ENCODE peak calls at places on chromosome 9, in nine cellular contexts. N is choroid plexus epithelial cell, K is pancreas, R is fibroblast of pulmonary artery, P is adrenal gland, C is HCT116, J is fibroblast of lung, T is cardiac fibroblast, H is Peyer's patch. G is an unnamed sample.

GRCh38 chr9:108727580-108728056 is 128.2 kb downstream of the ACTL7B start:
- DNase-seq in N (no peak), H (no peak), P (no peak), R (no peak), T (peak; percentile 50), K (no peak), C (no peak), J (no peak), G (no peak)

GRCh38 chr9:129481824-129482511 is 138.9 kb downstream of the C9orf50 start:
- DNase-seq in P (peak; percentile 64), T (peak; percentile 67), C (no peak), H (no peak), N (peak; percentile 56), K (no peak), R (peak; percentile 52), J (peak; percentile 56), G (peak; percentile 42)

GRCh38 chr9:33032865-33033264 is 7.8 kb downstream of the DNAJA1 start:
- DNase-seq in K (no peak), J (no peak), T (no peak), P (no peak), R (no peak), H (no peak), N (no peak), C (no peak), G (no peak)

GRCh38 chr9:79501546-79501945 is 70.2 kb upstream of the TLE4 start:
- DNase-seq in T (no peak), K (no peak), J (no peak), P (no peak), N (no peak), R (no peak), H (no peak), C (no peak), G (no peak)

GRCh38 chr9:110892689-110893088 is 145.6 kb downstream of the LPAR1 start:
- DNase-seq in C (no peak), R (no peak), N (no peak), H (no peak), T (no peak), J (no peak), P (no peak), K (no peak), G (no peak)

GRCh38 chr9:123417289-123418051 is 61.5 kb downstream of the CRB2 start:
- DNase-seq in R (no peak), H (peak; percentile 0), N (no peak), P (no peak), J (no peak), C (no peak), K (no peak), T (no peak), G (no peak)

GRCh38 chr9:38037981-38038306 is 31.1 kb downstream of the SHB start:
- DNase-seq in J (no peak), K (no peak), H (no peak), P (no peak), T (no peak), N (no peak), R (no peak), C (no peak), G (no peak)

GRCh38 chr9:87343816-87344438 is 153.7 kb upstream of the DAPK1 start:
- DNase-seq in T (peak; percentile 31), K (no peak), J (peak; percentile 25), R (no peak), H (no peak), C (no peak), N (peak; percentile 31), P (no peak), G (no peak)

GRCh38 chr9:134314950-134315715 is 11.1 kb upstream of the RXRA start:
- DNase-seq in K (peak; percentile 16), N (no peak), T (no peak), R (no peak), J (no peak), C (no peak), H (peak; percentile 46), P (no peak), G (no peak)

GRCh38 chr9:36937951-36938350 is 96.1 kb downstream of the PAX5 start:
- DNase-seq in N (no peak), J (no peak), H (no peak), P (no peak), R (no peak), T (no peak), C (no peak), K (no peak), G (no peak)

GRCh38 chr9:112858625-112859147 is 32.0 kb downstream of the SLC46A2 start:
- DNase-seq in K (no peak), C (no peak), T (peak; percentile 16), J (no peak), R (peak; percentile 14), N (no peak), P (peak; percentile 31), H (no peak), G (peak; percentile 37)

GRCh38 chr9:115524467-115525059 is 406.6 kb upstream of the TNC start:
- DNase-seq in N (peak; percentile 81), P (peak; percentile 27), R (peak; percentile 76), T (peak; percentile 76), H (no peak), C (peak; percentile 47), K (no peak), J (peak; percentile 73), G (peak; percentile 77)

GRCh38 chr9:134180786-134181647 is 16.7 kb upstream of the RNU6ATAC start:
- DNase-seq in H (peak; percentile 46), N (no peak), P (peak; percentile 16), J (no peak), T (no peak), C (no peak), R (no peak), K (no peak), G (no peak)

GRCh38 chr9:131885144-131885609 is 145.3 kb upstream of the RAPGEF1 start:
- DNase-seq in C (no peak), J (no peak), R (no peak), N (no peak), T (peak; percentile 8), K (no peak), H (no peak), P (no peak), G (no peak)

GRCh38 chr9:133689151-133689763 is 48.9 kb downstream of the SARDH start:
- DNase-seq in J (no peak), P (no peak), H (no peak), R (no peak), C (no peak), K (peak; percentile 16), N (no peak), T (no peak), G (no peak)

GRCh38 chr9:78676009-78676408 is 379.1 kb downstream of the PSAT1 start:
- DNase-seq in J (peak; percentile 79), H (no peak), T (no peak), N (no peak), K (no peak), P (no peak), C (no peak), R (peak; percentile 42), G (no peak)

GRCh38 chr9:98302938-98303337 is 47.5 kb upstream of the TBC1D2 start:
- DNase-seq in P (no peak), C (no peak), H (no peak), R (no peak), K (no peak), N (no peak), J (no peak), T (no peak), G (no peak)
- H3K4me3 ChIP-seq in P (no peak overlapping the region), C (no peak overlapping the region), H (no peak overlapping the region), R (no peak overlapping the region), K (no peak overlapping the region), N (no peak overlapping the region), J (no peak overlapping the region), T (no peak overlapping the region), G (no peak overlapping the region)

DNA sequence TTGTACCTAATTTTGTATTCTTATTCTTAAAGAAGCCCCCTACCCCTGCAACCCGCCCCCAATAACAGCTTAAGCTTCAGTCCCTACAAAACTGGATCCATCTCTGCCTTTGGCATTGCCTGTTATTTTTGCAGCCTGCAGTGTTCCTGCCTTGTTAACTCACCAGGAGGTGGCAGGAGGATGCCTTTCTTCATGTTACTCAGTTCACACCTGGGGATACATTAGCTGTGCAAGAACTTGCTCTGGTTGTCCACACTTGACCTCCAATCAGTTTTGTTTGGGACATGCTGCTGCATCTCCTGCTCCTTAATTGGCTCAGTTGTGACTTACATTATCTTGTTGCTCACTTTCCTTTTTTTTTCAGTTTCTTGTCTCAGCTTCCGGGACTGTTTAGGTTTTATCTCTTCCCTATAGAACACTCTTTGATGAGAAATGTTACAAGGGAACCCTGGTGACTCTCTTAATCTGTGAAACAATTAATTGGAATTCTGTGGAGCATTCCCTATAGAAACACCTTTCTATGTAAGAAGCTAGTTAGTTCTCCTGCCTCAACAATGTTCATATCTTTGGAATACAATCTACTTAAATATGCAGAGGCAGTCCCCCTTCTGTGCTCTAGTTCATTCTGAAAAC is 467.7 kb upstream of the ACO1 start:
- DNase-seq in N (no peak), J (no peak), K (no peak), T (no peak), P (no peak), H (no peak), C (no peak), R (no peak), G (no peak)
- TF ChIP-seq CTCF in N (no peak), J (no peak), K (no peak), T (no peak), P (no peak), H (no peak), C (no peak), R (no peak), G (no peak)

DNA sequence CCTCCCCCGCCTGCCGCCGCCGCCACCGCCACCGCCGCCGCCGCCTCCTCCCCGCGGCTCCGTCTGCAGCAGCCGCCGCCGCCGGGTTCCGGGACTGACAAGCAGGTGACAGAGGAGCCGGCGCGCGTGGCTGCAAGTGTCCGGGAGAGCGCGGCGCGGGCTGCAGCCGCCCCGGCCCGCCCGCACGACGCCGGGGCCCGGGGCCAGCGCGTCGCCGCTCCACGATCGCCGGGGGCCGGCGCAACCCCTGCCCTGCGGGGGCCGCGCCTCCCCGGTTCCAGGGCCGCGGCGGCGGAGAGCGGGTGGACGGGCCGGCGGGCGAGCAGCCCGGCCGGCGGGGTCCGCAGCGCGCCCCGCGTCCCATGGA is 343 bp downstream of the LMX1B start:
- DNase-seq in J (no peak), H (peak; percentile 40), P (no peak), R (no peak), T (no peak), K (no peak), C (no peak), N (no peak), G (no peak)
- H3K4me3 ChIP-seq in J (no peak overlapping the region), H (no peak overlapping the region), P (no peak overlapping the region), R (no peak overlapping the region), T (no peak overlapping the region), K (peak overlapping the region; percentile 32), C (peak overlapping the region; percentile 56), N (no peak overlapping the region), G (no peak overlapping the region)

DNA sequence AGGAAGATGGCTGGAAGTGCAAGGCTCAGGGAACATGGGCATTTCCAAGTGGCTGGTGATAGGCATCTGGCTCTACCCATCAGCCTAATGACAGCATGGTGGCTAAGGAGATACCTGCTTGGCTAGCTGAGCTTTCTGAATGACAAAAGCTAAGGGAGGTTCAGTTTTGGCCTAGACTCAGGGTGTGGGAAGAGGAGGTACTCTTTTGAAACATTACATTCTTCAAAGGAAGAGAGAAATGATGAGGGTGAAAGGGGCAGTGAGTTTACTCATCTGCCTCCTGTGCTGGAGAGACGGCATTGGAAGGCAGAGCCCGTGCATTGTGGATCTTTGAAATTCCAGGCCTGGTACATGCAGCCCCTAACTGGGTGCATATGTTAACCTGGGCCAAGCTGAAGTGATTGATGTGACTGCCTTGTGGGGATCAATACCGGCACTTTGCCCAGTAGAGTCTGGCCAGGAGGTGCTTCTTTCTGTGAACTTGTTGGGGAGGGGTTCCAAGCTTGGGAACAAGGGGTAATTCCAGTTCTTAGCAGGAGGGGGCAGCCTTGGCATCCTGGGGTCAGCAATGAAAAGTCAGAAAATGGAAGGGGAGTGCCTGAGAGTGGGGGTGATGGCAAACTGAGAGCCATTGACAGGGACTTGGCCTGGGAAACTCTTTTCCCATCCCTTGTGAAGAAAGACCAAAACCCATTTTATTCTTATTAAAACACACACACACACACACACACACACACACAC is 108.6 kb downstream of the ACER2 start:
- DNase-seq in P (no peak), N (no peak), H (no peak), J (no peak), T (no peak), C (no peak), K (no peak), R (peak; percentile 10), G (no peak)
- TF ChIP-seq CTCF in P (no peak), N (peak; percentile 45), H (no peak), J (peak; percentile 21), T (peak; percentile 57), C (peak; percentile 8), K (no peak), R (peak; percentile 47), G (peak; percentile 43)

G was measured in fibroblast of mammary gland.